ENCODE peak calls at places on chromosomes 3 and 15, in six cellular contexts. One of them, this sample, is unnamed.

GRCh38 chr3:146371902-146372301 is 97.5 kb downstream of the PLSCR2 start:
- DNase-seq in GM12878: no peak
- DNase-seq in HCT116: no peak
- DNase-seq in GM23338: no peak
- DNase-seq in A549: no peak
- DNase-seq in HepG2: no peak
- DNase-seq in this sample: no peak

GRCh38 chr3:123275691-123276090 is 73.9 kb downstream of the SEC22A start:
- DNase-seq in HCT116: no peak
- DNase-seq in HepG2: no peak
- DNase-seq in GM23338: no peak
- DNase-seq in A549: no peak
- DNase-seq in GM12878: no peak
- DNase-seq in this sample: no peak

GRCh38 chr15:39508536-39508935 is 72.3 kb upstream of the THBS1 start:
- DNase-seq in HCT116: no peak
- DNase-seq in GM23338: no peak
- DNase-seq in A549: no peak
- DNase-seq in GM12878: no peak
- DNase-seq in HepG2: no peak
- DNase-seq in this sample: no peak

GRCh38 chr3:127115691-127116351 is 77.1 kb upstream of the PRR23E start:
- DNase-seq in HepG2: peak
- DNase-seq in HCT116: no peak
- DNase-seq in GM12878: no peak
- DNase-seq in A549: no peak
- DNase-seq in GM23338: no peak
- DNase-seq in this sample: no peak

GRCh38 chr3:66904816-66905543 is 93.1 kb upstream of the KBTBD8 start:
- DNase-seq in HCT116: no peak
- DNase-seq in A549: no peak
- DNase-seq in GM23338: no peak
- DNase-seq in HepG2: peak
- DNase-seq in GM12878: no peak
- DNase-seq in this sample: no peak

GRCh38 chr3:186456636-186457265 is 87.4 kb downstream of the CRYGS start:
- DNase-seq in HCT116: no peak
- DNase-seq in GM23338: no peak
- DNase-seq in A549: no peak
- DNase-seq in HepG2: no peak
- DNase-seq in GM12878: no peak
- DNase-seq in this sample: no peak

GRCh38 chr3:31234143-31234542 is 298.6 kb upstream of the STT3B start:
- DNase-seq in HepG2: no peak
- DNase-seq in HCT116: no peak
- DNase-seq in GM23338: no peak
- DNase-seq in GM12878: no peak
- DNase-seq in A549: no peak
- DNase-seq in this sample: no peak

GRCh38 chr3:107216711-107217110 is 160.5 kb upstream of the CCDC54 start:
- DNase-seq in HepG2: no peak
- DNase-seq in GM23338: no peak
- DNase-seq in A549: no peak
- DNase-seq in GM12878: no peak
- DNase-seq in HCT116: no peak
- DNase-seq in this sample: no peak

GRCh38 chr3:98966434-98966833 is 64.9 kb upstream of the DCBLD2 start:
- DNase-seq in A549: no peak
- DNase-seq in GM23338: no peak
- DNase-seq in HCT116: peak
- DNase-seq in HepG2: no peak
- DNase-seq in GM12878: no peak
- DNase-seq in this sample: no peak

GRCh38 chr3:128970741-128971048 is 23.2 kb downstream of the CFAP92 start:
- DNase-seq in GM12878: no peak
- DNase-seq in HCT116: no peak
- DNase-seq in GM23338: no peak
- DNase-seq in A549: no peak
- DNase-seq in HepG2: no peak
- DNase-seq in this sample: no peak

GRCh38 chr3:28667646-28668376 is 319.2 kb upstream of the AZI2 start:
- DNase-seq in HepG2: peak
- DNase-seq in GM12878: peak
- DNase-seq in GM23338: peak
- DNase-seq in A549: peak
- DNase-seq in HCT116: peak
- DNase-seq in this sample: peak

GRCh38 chr3:173652093-173652492 is 254.5 kb downstream of the NLGN1 start:
- DNase-seq in A549: no peak
- DNase-seq in HCT116: no peak
- DNase-seq in HepG2: no peak
- DNase-seq in GM23338: no peak
- DNase-seq in GM12878: no peak
- DNase-seq in this sample: no peak

GRCh38 chr3:141367038-141367730 is 1.1 kb upstream of the ZBTB38 start:
- DNase-seq in HepG2: no peak
- DNase-seq in GM12878: no peak
- DNase-seq in GM23338: no peak
- DNase-seq in HCT116: peak
- DNase-seq in A549: no peak
- DNase-seq in this sample: no peak

GRCh38 chr3:142577701-142578308 is 728 bp downstream of the ATR start:
- DNase-seq in HCT116: no peak
- DNase-seq in HepG2: no peak
- DNase-seq in A549: no peak
- DNase-seq in GM12878: no peak
- DNase-seq in GM23338: peak
- DNase-seq in this sample: no peak

GRCh38 chr3:64687781-64688515 is at the start of gene ADAMTS9:
- DNase-seq in HepG2: no peak
- DNase-seq in HCT116: no peak
- DNase-seq in GM12878: no peak
- DNase-seq in A549: peak
- DNase-seq in GM23338: peak
- DNase-seq in this sample: no peak

GRCh38 chr3:195250473-195251251 is 20.3 kb downstream of the XXYLT1 start:
- DNase-seq in HepG2: no peak
- DNase-seq in GM23338: no peak
- DNase-seq in A549: no peak
- DNase-seq in GM12878: no peak
- DNase-seq in HCT116: no peak
- DNase-seq in this sample: no peak

GRCh38 chr3:197516517-197516889 is 39.3 kb downstream of the BDH1 start:
- DNase-seq in HCT116: peak
- DNase-seq in GM23338: no peak
- DNase-seq in A549: peak
- DNase-seq in HepG2: peak
- DNase-seq in GM12878: no peak
- DNase-seq in this sample: peak

GRCh38 chr15:70275461-70276138 is 177.9 kb upstream of the TLE3 start:
- DNase-seq in GM23338: no peak
- DNase-seq in HCT116: no peak
- DNase-seq in A549: no peak
- DNase-seq in GM12878: no peak
- DNase-seq in HepG2: no peak
- DNase-seq in this sample: no peak

GRCh38 chr15:85746641-85747040 is 48.1 kb downstream of the KLHL25 start:
- DNase-seq in GM23338: no peak
- DNase-seq in HepG2: no peak
- DNase-seq in A549: no peak
- DNase-seq in HCT116: no peak
- DNase-seq in GM12878: no peak
- DNase-seq in this sample: no peak

GRCh38 chr3:11120091-11120845 is 34.0 kb upstream of the HRH1 start:
- DNase-seq in A549: no peak
- DNase-seq in HCT116: no peak
- DNase-seq in HepG2: no peak
- DNase-seq in GM12878: no peak
- DNase-seq in GM23338: no peak
- DNase-seq in this sample: no peak

GRCh38 chr3:158160958-158161357 is 51.1 kb downstream of the RSRC1 start:
- DNase-seq in GM12878: no peak
- DNase-seq in GM23338: no peak
- DNase-seq in HCT116: peak
- DNase-seq in HepG2: no peak
- DNase-seq in A549: peak
- DNase-seq in this sample: peak

GRCh38 chr3:82715091-82715856 is 953.8 kb upstream of the GBE1 start:
- DNase-seq in HCT116: no peak
- DNase-seq in GM23338: no peak
- DNase-seq in HepG2: no peak
- DNase-seq in A549: no peak
- DNase-seq in GM12878: no peak
- DNase-seq in this sample: no peak

GRCh38 chr15:42691770-42692169 is 45.2 kb downstream of the CDAN1 start:
- DNase-seq in HepG2: no peak
- DNase-seq in HCT116: no peak
- DNase-seq in A549: no peak
- DNase-seq in GM12878: no peak
- DNase-seq in GM23338: no peak
- DNase-seq in this sample: no peak

GRCh38 chr3:9884555-9885165 is 4.6 kb upstream of the CIDEC start:
- DNase-seq in HepG2: peak
- DNase-seq in A549: peak
- DNase-seq in GM23338: no peak
- DNase-seq in GM12878: no peak
- DNase-seq in HCT116: peak
- DNase-seq in this sample: peak

DNA sequence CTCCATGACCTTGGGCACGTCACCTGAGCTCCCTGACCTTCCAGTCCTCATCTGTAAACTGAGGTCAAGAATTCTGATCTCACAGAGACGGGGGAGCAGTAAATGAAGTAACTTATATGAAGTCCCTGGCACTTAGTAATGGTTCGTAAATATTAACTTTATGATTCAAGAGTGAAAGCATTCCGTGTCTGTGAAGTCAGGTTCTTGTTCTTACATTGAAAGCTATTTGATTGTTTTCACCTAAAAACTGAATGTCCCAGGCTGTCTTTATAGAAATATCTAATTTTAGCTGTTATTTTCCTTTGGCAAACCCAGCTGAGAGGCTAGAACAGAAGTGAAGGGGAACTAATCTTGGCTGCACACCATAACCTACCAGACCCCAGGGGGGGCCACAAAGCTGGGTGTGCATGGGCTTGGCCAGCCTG is 84.5 kb downstream of the CHSY1 start:
- DNase-seq in A549: no peak
- DNase-seq in GM12878: no peak
- DNase-seq in GM23338: no peak
- DNase-seq in HepG2: peak
- DNase-seq in HCT116: no peak
- DNase-seq in this sample: no peak
- H3K4me3 ChIP-seq in A549: no peak
- H3K4me3 ChIP-seq in GM12878: no peak
- H3K4me3 ChIP-seq in GM23338: no peak
- H3K4me3 ChIP-seq in HepG2: peak
- H3K4me3 ChIP-seq in HCT116: no peak
- H3K4me3 ChIP-seq in this sample: peak

GRCh38 chr15:22844421-22845288 is 6.2 kb downstream of the NIPA2 start:
- DNase-seq in A549: no peak
- DNase-seq in HCT116: no peak
- DNase-seq in HepG2: peak
- DNase-seq in GM23338: no peak
- DNase-seq in GM12878: no peak
- DNase-seq in this sample: no peak

GRCh38 chr15:22846073-22846472 is 7.6 kb downstream of the NIPA2 start:
- DNase-seq in GM12878: no peak
- DNase-seq in GM23338: no peak
- DNase-seq in A549: no peak
- DNase-seq in HCT116: no peak
- DNase-seq in HepG2: no peak
- DNase-seq in this sample: no peak

GRCh38 chr15:22850055-22850454 is 11.6 kb downstream of the NIPA2 start:
- DNase-seq in A549: no peak
- DNase-seq in HepG2: no peak
- DNase-seq in GM12878: no peak
- DNase-seq in GM23338: no peak
- DNase-seq in HCT116: no peak
- DNase-seq in this sample: no peak

GRCh38 chr15:22845289-22845900 is 6.9 kb downstream of the NIPA2 start:
- DNase-seq in HCT116: no peak
- DNase-seq in HepG2: peak
- DNase-seq in A549: no peak
- DNase-seq in GM12878: no peak
- DNase-seq in GM23338: peak
- DNase-seq in this sample: no peak
- TF ChIP-seq REST in HCT116: no peak
- TF ChIP-seq REST in HepG2: no peak
- TF ChIP-seq REST in A549: no peak
- TF ChIP-seq REST in GM12878: no peak
- TF ChIP-seq REST in GM23338: no peak
- TF ChIP-seq REST in this sample: no peak

DNA sequence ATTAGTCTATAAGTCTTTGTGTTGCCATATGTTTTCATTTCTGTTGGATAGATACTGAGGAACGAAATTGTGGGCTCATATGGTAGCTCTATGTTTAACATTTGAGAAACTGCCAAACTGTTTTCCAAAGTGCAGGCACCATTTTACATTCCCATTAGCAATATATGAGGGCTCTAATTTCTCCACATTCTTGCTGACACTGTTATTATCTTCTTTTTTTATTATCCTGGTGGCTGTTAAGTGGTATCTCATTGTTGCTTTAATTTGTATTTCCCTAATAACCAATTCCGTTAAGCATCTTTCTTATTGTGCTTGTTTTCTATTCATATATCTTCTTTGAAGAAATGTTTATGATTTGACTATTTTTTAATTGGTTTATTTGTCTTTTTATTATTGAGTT is 1.9 kb upstream of the PIK3R4 start:
- DNase-seq in HCT116: no peak
- DNase-seq in GM23338: no peak
- DNase-seq in GM12878: no peak
- DNase-seq in HepG2: no peak
- DNase-seq in A549: no peak
- DNase-seq in this sample: no peak
- H3K4me3 ChIP-seq in HCT116: peak
- H3K4me3 ChIP-seq in GM23338: peak
- H3K4me3 ChIP-seq in GM12878: peak
- H3K4me3 ChIP-seq in HepG2: peak
- H3K4me3 ChIP-seq in A549: peak
- H3K4me3 ChIP-seq in this sample: no peak

DNA sequence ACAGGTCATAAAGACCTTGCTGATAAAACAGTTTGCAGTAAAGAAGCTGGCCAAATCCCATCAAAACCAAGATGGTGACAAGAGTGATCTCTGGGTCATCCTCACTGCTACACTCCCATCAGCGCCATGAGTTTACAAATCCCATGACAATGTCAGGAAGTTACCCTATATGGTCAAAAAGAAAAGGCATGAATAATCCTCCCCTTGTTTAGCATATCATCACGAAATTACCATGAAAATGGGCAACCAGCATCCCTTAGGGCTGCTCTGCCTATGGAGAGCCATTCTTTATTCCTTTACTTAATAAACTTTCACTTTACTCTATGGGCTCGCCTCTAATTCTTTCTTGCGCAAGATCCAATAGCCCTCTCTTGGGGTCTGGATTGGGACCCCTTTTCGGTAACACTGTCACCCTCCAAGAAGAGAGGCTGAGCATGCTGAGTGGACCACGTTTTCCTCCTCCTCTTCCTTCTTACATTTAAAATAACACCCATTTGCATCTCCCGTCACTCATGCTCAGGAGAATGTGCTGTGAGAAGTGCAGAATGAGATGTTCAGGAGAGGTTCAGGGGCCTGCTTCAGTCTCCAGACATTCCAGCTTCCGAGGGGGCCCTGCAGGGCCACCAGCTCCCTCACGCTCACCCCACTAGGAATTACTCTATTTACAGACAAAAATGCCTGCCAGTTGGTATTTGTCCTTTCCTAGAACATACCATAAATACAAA is 47.3 kb downstream of the NSMCE3 start:
- DNase-seq in HepG2: no peak
- DNase-seq in A549: no peak
- DNase-seq in HCT116: no peak
- DNase-seq in GM12878: no peak
- DNase-seq in GM23338: peak
- DNase-seq in this sample: no peak
- TF ChIP-seq REST in HepG2: no peak
- TF ChIP-seq REST in A549: no peak
- TF ChIP-seq REST in HCT116: no peak
- TF ChIP-seq REST in GM12878: no peak
- TF ChIP-seq REST in GM23338: no peak
- TF ChIP-seq REST in this sample: no peak